ENCODE peak calls at places on chromosomes 1 and 21, in six cellular contexts. One of them, this sample, is unnamed.

GRCh38 chr1:161399257-161399998 is 31.8 kb upstream of the CFAP126 start:
- DNase-seq in HFF-Myc: peak; percentile 86
- DNase-seq in GM12864: peak; percentile 93
- DNase-seq in HFFc6: peak; percentile 88
- DNase-seq in tibial nerve: peak; percentile 85
- DNase-seq in GM20000: peak; percentile 84
- DNase-seq in this sample: peak; percentile 93

GRCh38 chr1:8419861-8420260 is 101.9 kb downstream of the SLC45A1 start:
- DNase-seq in HFF-Myc: no peak
- DNase-seq in tibial nerve: no peak
- DNase-seq in HFFc6: no peak
- DNase-seq in GM20000: no peak
- DNase-seq in GM12864: no peak
- DNase-seq in this sample: no peak

GRCh38 chr1:36359911-36360310 is 25.8 kb downstream of the STK40 start:
- DNase-seq in tibial nerve: no peak
- DNase-seq in HFFc6: no peak
- DNase-seq in GM12864: no peak
- DNase-seq in HFF-Myc: no peak
- DNase-seq in GM20000: no peak
- DNase-seq in this sample: no peak

GRCh38 chr21:41973427-41973831 is 19.6 kb upstream of the C2CD2 start:
- DNase-seq in HFFc6: no peak
- DNase-seq in GM12864: no peak
- DNase-seq in GM20000: no peak
- DNase-seq in HFF-Myc: no peak
- DNase-seq in tibial nerve: no peak
- DNase-seq in this sample: no peak

GRCh38 chr1:167659440-167659839 is 29.4 kb downstream of the RCSD1 start:
- DNase-seq in HFFc6: peak; percentile 15
- DNase-seq in GM20000: no peak
- DNase-seq in GM12864: no peak
- DNase-seq in HFF-Myc: no peak
- DNase-seq in tibial nerve: no peak
- DNase-seq in this sample: no peak

GRCh38 chr1:146039844-146040194 is 18.3 kb upstream of the HJV start:
- DNase-seq in HFF-Myc: no peak
- DNase-seq in HFFc6: no peak
- DNase-seq in GM12864: no peak
- DNase-seq in GM20000: no peak
- DNase-seq in tibial nerve: no peak
- DNase-seq in this sample: no peak

GRCh38 chr1:41233708-41234107 is 8.4 kb downstream of the SCMH1 start:
- DNase-seq in tibial nerve: no peak
- DNase-seq in HFFc6: no peak
- DNase-seq in GM12864: no peak
- DNase-seq in HFF-Myc: no peak
- DNase-seq in GM20000: no peak
- DNase-seq in this sample: no peak

GRCh38 chr21:26112127-26112742 is 58.3 kb downstream of the APP start:
- DNase-seq in HFFc6: no peak
- DNase-seq in GM12864: no peak
- DNase-seq in HFF-Myc: no peak
- DNase-seq in tibial nerve: no peak
- DNase-seq in GM20000: no peak
- DNase-seq in this sample: no peak

GRCh38 chr21:42440187-42440792 is 36.6 kb downstream of the UBASH3A start:
- DNase-seq in GM20000: peak; percentile 82
- DNase-seq in HFFc6: no peak
- DNase-seq in GM12864: no peak
- DNase-seq in HFF-Myc: no peak
- DNase-seq in tibial nerve: no peak
- DNase-seq in this sample: peak; percentile 4

GRCh38 chr1:179021873-179022272 is 3.8 kb upstream of the FAM20B start:
- DNase-seq in GM12864: no peak
- DNase-seq in HFF-Myc: no peak
- DNase-seq in GM20000: no peak
- DNase-seq in tibial nerve: no peak
- DNase-seq in HFFc6: no peak
- DNase-seq in this sample: no peak

GRCh38 chr1:99786751-99787501 is 20.5 kb upstream of the FRRS1 start:
- DNase-seq in GM12864: peak; percentile 38
- DNase-seq in HFF-Myc: no peak
- DNase-seq in tibial nerve: no peak
- DNase-seq in HFFc6: no peak
- DNase-seq in GM20000: peak; percentile 32
- DNase-seq in this sample: no peak

GRCh38 chr1:18597159-18598042 is 33.2 kb upstream of the PAX7 start:
- DNase-seq in HFF-Myc: no peak
- DNase-seq in HFFc6: no peak
- DNase-seq in GM20000: peak; percentile 68
- DNase-seq in GM12864: no peak
- DNase-seq in tibial nerve: peak; percentile 34
- DNase-seq in this sample: peak; percentile 27

GRCh38 chr1:25232866-25233784 is 823 bp upstream of the SYF2 start:
- DNase-seq in tibial nerve: peak; percentile 60
- DNase-seq in HFFc6: peak; percentile 75
- DNase-seq in HFF-Myc: peak; percentile 47
- DNase-seq in GM12864: peak; percentile 73
- DNase-seq in GM20000: peak; percentile 79
- DNase-seq in this sample: no peak

GRCh38 chr1:111690306-111690617 is 48.9 kb downstream of the INKA2 start:
- DNase-seq in HFFc6: peak; percentile 83
- DNase-seq in GM12864: no peak
- DNase-seq in HFF-Myc: peak; percentile 72
- DNase-seq in tibial nerve: no peak
- DNase-seq in GM20000: no peak
- DNase-seq in this sample: no peak

GRCh38 chr1:100382657-100383056 is 30.4 kb downstream of the CDC14A start:
- DNase-seq in HFF-Myc: no peak
- DNase-seq in GM12864: no peak
- DNase-seq in HFFc6: no peak
- DNase-seq in GM20000: no peak
- DNase-seq in tibial nerve: no peak
- DNase-seq in this sample: no peak

GRCh38 chr1:46102769-46103476 is 29.5 kb downstream of the PIK3R3 start:
- DNase-seq in GM12864: no peak
- DNase-seq in HFFc6: no peak
- DNase-seq in GM20000: no peak
- DNase-seq in HFF-Myc: no peak
- DNase-seq in tibial nerve: no peak
- DNase-seq in this sample: no peak

GRCh38 chr1:77446841-77447555 is 165.2 kb downstream of the AK5 start:
- DNase-seq in HFFc6: peak; percentile 27
- DNase-seq in tibial nerve: no peak
- DNase-seq in GM20000: no peak
- DNase-seq in GM12864: no peak
- DNase-seq in HFF-Myc: no peak
- DNase-seq in this sample: no peak

GRCh38 chr1:48222501-48223242 is at the start of gene SLC5A9:
- DNase-seq in GM12864: no peak
- DNase-seq in GM20000: no peak
- DNase-seq in HFFc6: no peak
- DNase-seq in HFF-Myc: no peak
- DNase-seq in tibial nerve: no peak
- DNase-seq in this sample: no peak

GRCh38 chr21:45779226-45779625 is 135.7 kb downstream of the PCBP3 start:
- DNase-seq in HFF-Myc: no peak
- DNase-seq in tibial nerve: no peak
- DNase-seq in GM12864: no peak
- DNase-seq in GM20000: no peak
- DNase-seq in HFFc6: no peak
- DNase-seq in this sample: no peak

GRCh38 chr21:31349208-31349607 is 5.1 kb upstream of the TIAM1 start:
- DNase-seq in GM12864: no peak
- DNase-seq in HFFc6: no peak
- DNase-seq in HFF-Myc: no peak
- DNase-seq in GM20000: no peak
- DNase-seq in tibial nerve: no peak
- DNase-seq in this sample: no peak

GRCh38 chr21:31346256-31346821 is 2.3 kb upstream of the TIAM1 start:
- DNase-seq in GM20000: no peak
- DNase-seq in HFF-Myc: no peak
- DNase-seq in GM12864: no peak
- DNase-seq in tibial nerve: no peak
- DNase-seq in HFFc6: no peak
- DNase-seq in this sample: no peak

GRCh38 chr21:31348188-31348587 is 4.1 kb upstream of the TIAM1 start:
- DNase-seq in tibial nerve: no peak
- DNase-seq in GM20000: no peak
- DNase-seq in HFFc6: no peak
- DNase-seq in GM12864: no peak
- DNase-seq in HFF-Myc: no peak
- DNase-seq in this sample: no peak

GRCh38 chr21:31343680-31344480 is at the start of gene TIAM1:
- DNase-seq in GM20000: peak; percentile 27
- DNase-seq in HFFc6: no peak
- DNase-seq in tibial nerve: peak; percentile 52
- DNase-seq in HFF-Myc: no peak
- DNase-seq in GM12864: no peak
- DNase-seq in this sample: no peak

DNA sequence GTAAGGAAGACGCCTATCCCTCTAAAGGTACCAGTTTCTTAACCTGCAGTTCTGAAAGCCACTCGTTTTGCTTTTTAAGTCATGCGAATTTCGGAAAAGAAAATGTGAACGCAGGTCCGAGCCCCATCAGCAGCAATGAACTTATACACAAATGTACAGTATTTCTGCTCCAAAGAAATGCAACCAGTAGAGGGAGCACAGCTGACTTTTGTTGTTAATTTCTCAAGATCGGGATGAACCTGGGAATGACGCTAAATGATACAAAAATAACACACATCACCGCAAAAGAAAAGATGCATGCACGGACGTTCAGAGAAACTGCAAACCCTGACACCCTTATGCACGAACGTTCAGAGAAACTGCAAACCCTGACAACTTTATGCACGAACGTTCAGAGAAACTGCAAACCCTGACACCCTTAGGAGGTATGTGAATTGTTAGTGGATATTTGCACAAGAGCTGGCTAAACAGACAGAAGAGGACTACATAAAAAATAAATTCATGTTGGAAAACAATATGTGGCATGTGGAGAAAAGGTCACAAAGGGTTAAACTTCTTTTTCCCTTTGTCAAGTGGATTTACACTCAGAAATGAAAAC is 3.5 kb upstream of the TIAM1 start:
- DNase-seq in GM12864: no peak
- DNase-seq in GM20000: no peak
- DNase-seq in tibial nerve: no peak
- DNase-seq in HFFc6: no peak
- DNase-seq in HFF-Myc: no peak
- DNase-seq in this sample: no peak
- TF ChIP-seq CTCF in GM12864: peak; percentile 22
- TF ChIP-seq CTCF in GM20000: no peak
- TF ChIP-seq CTCF in tibial nerve: peak; percentile 34
- TF ChIP-seq CTCF in HFFc6: peak; percentile 65
- TF ChIP-seq CTCF in HFF-Myc: peak; percentile 45
- TF ChIP-seq CTCF in this sample: no peak

DNA sequence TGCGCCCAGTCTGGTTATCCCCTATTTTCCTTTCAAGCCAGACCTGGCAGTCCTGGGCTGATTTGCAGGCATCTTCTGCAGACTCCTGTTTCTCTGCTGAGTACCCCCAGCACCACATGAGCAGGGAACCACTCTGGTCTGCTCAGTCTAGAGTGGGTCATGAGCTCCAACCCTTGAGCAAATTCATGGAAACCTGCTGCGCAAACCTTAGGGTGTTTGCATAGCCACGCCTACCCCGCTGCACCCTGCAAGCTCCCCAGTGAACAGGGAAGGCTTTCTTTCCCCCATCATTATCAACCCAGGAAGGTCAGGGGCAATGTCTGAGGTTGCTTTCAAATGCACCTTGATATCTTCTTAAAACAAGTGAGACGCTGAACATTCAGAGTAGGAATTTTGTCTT is 11.0 kb upstream of the KCNE1 start:
- DNase-seq in GM12864: no peak
- DNase-seq in HFFc6: no peak
- DNase-seq in GM20000: no peak
- DNase-seq in HFF-Myc: no peak
- DNase-seq in tibial nerve: no peak
- DNase-seq in this sample: no peak
- TF ChIP-seq CTCF in GM12864: no peak
- TF ChIP-seq CTCF in HFFc6: no peak
- TF ChIP-seq CTCF in GM20000: no peak
- TF ChIP-seq CTCF in HFF-Myc: no peak
- TF ChIP-seq CTCF in tibial nerve: no peak
- TF ChIP-seq CTCF in this sample: no peak

DNA sequence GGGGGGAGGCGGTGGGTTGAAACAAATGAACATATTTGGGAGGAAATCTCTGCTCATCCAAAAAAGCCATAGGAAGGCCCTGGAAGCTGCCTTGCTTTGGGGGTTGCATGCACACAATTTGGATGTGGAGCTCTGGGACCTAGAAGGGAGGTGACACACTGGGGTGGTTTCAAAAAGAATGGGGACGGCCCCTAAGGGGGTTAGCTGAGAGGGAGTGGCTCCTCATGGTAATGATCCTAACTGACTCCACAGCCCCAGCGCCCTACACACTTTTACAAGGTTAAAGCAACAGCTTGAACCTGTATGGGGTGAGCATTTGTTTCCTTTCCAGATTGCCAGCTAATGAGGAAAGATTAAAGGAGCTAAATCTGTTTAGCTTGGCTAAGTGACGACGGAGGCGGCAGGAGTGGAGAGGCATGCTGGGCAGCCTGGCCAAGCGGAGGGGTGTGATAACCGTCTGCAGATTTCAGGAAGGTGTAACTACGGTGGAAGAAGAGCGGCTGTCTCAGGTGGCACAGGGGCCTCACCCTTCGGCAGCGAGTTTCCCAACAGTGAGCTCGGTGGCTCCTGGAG is 107.3 kb downstream of the RNF220 start:
- DNase-seq in HFF-Myc: no peak
- DNase-seq in tibial nerve: no peak
- DNase-seq in GM12864: no peak
- DNase-seq in GM20000: no peak
- DNase-seq in HFFc6: no peak
- DNase-seq in this sample: no peak
- TF ChIP-seq CTCF in HFF-Myc: no peak
- TF ChIP-seq CTCF in tibial nerve: no peak
- TF ChIP-seq CTCF in GM12864: no peak
- TF ChIP-seq CTCF in GM20000: no peak
- TF ChIP-seq CTCF in HFFc6: no peak
- TF ChIP-seq CTCF in this sample: no peak

DNA sequence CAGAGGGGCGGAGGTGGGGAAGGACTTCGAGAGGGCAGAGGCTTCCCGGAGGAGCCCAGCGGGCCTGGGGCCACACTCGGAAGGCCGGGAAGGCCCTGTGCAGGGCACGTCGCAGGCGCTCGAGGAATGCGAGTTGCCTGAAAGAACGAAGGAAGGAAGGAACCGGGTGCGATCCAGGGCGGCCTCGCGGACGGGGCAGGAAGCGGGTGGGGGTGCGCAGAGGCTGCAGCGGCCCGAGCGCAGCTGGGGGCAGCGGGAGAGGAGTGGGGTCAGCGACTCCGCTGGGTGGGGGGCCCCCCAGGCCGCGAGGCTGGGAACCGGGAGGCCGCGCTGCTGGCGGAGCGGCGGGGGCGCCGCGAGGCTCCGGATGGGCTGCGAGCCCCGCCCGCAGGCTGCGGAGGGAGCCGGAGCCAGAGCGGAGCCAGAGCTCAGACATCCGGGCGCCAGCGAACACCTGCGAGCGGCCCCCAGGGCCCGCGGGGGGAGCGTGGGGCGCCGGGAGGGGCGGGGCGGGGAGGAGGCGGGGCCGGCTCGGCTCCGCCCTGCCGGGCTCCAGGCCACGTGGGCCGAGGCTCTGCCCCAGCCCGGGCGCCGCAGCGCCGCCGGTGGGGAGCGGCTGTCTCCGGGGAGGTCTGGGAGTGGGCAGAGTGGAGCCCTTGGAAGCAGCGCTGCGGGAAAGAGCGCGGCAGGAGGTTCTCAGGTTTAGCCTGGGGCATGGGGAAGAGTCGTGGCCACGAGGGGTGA is 4.6 kb downstream of the ID3 start:
- DNase-seq in GM12864: no peak
- DNase-seq in HFF-Myc: no peak
- DNase-seq in tibial nerve: peak; percentile 69
- DNase-seq in HFFc6: peak; percentile 86
- DNase-seq in GM20000: peak; percentile 97
- DNase-seq in this sample: peak; percentile 76
- TF ChIP-seq CTCF in GM12864: peak; percentile 36
- TF ChIP-seq CTCF in HFF-Myc: no peak
- TF ChIP-seq CTCF in tibial nerve: peak; percentile 33
- TF ChIP-seq CTCF in HFFc6: peak; percentile 27
- TF ChIP-seq CTCF in GM20000: no peak
- TF ChIP-seq CTCF in this sample: no peak